ENCODE peak calls at places on chromosome 14, in six cellular contexts. B is trophoblast cell, I is H9, A is IMR-90, G is neuronal stem cell, H is H1. S is an unnamed sample.

GRCh38 chr14:38210168-38210567 is 2.5 kb downstream of the SSTR1 start:
- DNase-seq in B (no peak), I (no peak), A (peak), G (peak), H (no peak), S (peak)

GRCh38 chr14:20177433-20177974 is 13.2 kb upstream of the OR11G2 start:
- DNase-seq in B (no peak), I (no peak), A (no peak), G (no peak), H (no peak), S (no peak)

GRCh38 chr14:95770777-95771176 is 56.9 kb upstream of the TCL1A start:
- DNase-seq in B (no peak), I (no peak), A (no peak), G (no peak), H (no peak), S (no peak)

GRCh38 chr14:99512571-99513182 is 31.5 kb downstream of the CCNK start:
- DNase-seq in B (no peak), I (no peak), A (no peak), G (no peak), H (no peak), S (no peak)

GRCh38 chr14:91311284-91311662 is 66.8 kb upstream of the GPR68 start:
- DNase-seq in B (no peak), I (no peak), A (no peak), G (no peak), H (no peak), S (no peak)

GRCh38 chr14:103543721-103544626 is 15.0 kb downstream of the TRMT61A start:
- DNase-seq in B (no peak), I (no peak), A (no peak), G (no peak), H (peak), S (no peak)

GRCh38 chr14:101876539-101876938 is 87.8 kb upstream of the DYNC1H1 start:
- DNase-seq in B (peak), I (no peak), A (peak), G (no peak), H (no peak), S (peak)

GRCh38 chr14:76761198-76761848 is at the start of gene VASH1:
- DNase-seq in B (peak), I (peak), A (peak), G (no peak), H (peak), S (peak)

GRCh38 chr14:91337699-91338335 is 79.8 kb downstream of the CCDC88C start:
- DNase-seq in B (no peak), I (no peak), A (no peak), G (no peak), H (no peak), S (no peak)

GRCh38 chr14:56297449-56297848 is 179.2 kb downstream of the PELI2 start:
- DNase-seq in B (no peak), I (no peak), A (no peak), G (no peak), H (no peak), S (no peak)

GRCh38 chr14:74491952-74492351 is 1.2 kb downstream of the NPC2 start:
- DNase-seq in B (peak), I (no peak), A (peak), G (no peak), H (no peak), S (peak)

GRCh38 chr14:95494456-95494855 is 22.0 kb downstream of the SYNE3 start:
- DNase-seq in B (peak), I (no peak), A (no peak), G (no peak), H (no peak), S (no peak)

GRCh38 chr14:81453166-81453766 is 53.1 kb upstream of the STON2 start:
- DNase-seq in B (peak), I (peak), A (peak), G (peak), H (peak), S (peak)

GRCh38 chr14:77864085-77864484 is 64.2 kb downstream of the ADCK1 start:
- DNase-seq in B (no peak), I (no peak), A (no peak), G (no peak), H (no peak), S (no peak)

GRCh38 chr14:97692084-97692483 is 894.9 kb downstream of the VRK1 start:
- DNase-seq in B (peak), I (no peak), A (no peak), G (no peak), H (no peak), S (no peak)

GRCh38 chr14:103382375-103382774 is 2.8 kb upstream of the MARK3 start:
- DNase-seq in B (peak), I (no peak), A (peak), G (no peak), H (no peak), S (peak)

GRCh38 chr14:61649283-61649682 is 46.0 kb upstream of the HIF1A start:
- DNase-seq in B (no peak), I (no peak), A (no peak), G (no peak), H (no peak), S (no peak)

GRCh38 chr14:65847065-65847847 is 434.7 kb downstream of the FUT8 start:
- DNase-seq in B (no peak), I (no peak), A (no peak), G (no peak), H (no peak), S (no peak)

GRCh38 chr14:31411218-31411727 is 9.1 kb downstream of the HEATR5A start:
- DNase-seq in B (no peak), I (no peak), A (peak), G (no peak), H (no peak), S (peak)

GRCh38 chr14:32078794-32079663 is 1.9 kb downstream of the ARHGAP5 start:
- DNase-seq in B (peak), I (no peak), A (peak), G (no peak), H (no peak), S (peak)

GRCh38 chr14:70821916-70822705 is 12.8 kb upstream of the MAP3K9 start:
- DNase-seq in B (peak), I (peak), A (peak), G (peak), H (peak), S (peak)

GRCh38 chr14:99410019-99410418 is 70.6 kb downstream of the SETD3 start:
- DNase-seq in B (no peak), I (no peak), A (no peak), G (no peak), H (no peak), S (no peak)

GRCh38 chr14:73238262-73238852 is 1.1 kb downstream of the PAPLN start:
- DNase-seq in B (no peak), I (no peak), A (peak), G (no peak), H (no peak), S (peak)

GRCh38 chr14:24710403-24711063 is 76.5 kb upstream of the GZMB start:
- DNase-seq in B (peak), I (peak), A (peak), G (peak), H (peak), S (peak)

GRCh38 chr14:95227279-95227860 is 70.0 kb upstream of the DICER1 start:
- DNase-seq in B (no peak), I (no peak), A (peak), G (no peak), H (no peak), S (no peak)

GRCh38 chr14:35384386-35385041 is 20.0 kb downstream of the NFKBIA start:
- DNase-seq in B (no peak), I (no peak), A (peak), G (no peak), H (no peak), S (peak)

GRCh38 chr14:26415618-26416123 is 182.2 kb downstream of the NOVA1 start:
- DNase-seq in B (no peak), I (no peak), A (no peak), G (no peak), H (no peak), S (no peak)
- H2BK5ac ChIP-seq in B (no peak), I (no peak), A (no peak), G (no peak), H (no peak), S (no peak)

GRCh38 chr14:68284333-68284732 is 464.8 kb downstream of the RAD51B start:
- DNase-seq in B (no peak), I (no peak), A (no peak), G (no peak), H (no peak), S (no peak)
- H3K4me2 ChIP-seq in B (no peak), I (no peak), A (no peak), G (no peak), H (no peak), S (no peak)

GRCh38 chr14:90091393-90091792 is 29.6 kb downstream of the KCNK13 start:
- DNase-seq in B (no peak), I (no peak), A (peak), G (no peak), H (no peak), S (no peak)
- H3K14ac ChIP-seq in B (no peak), I (no peak), A (no peak), G (no peak), H (no peak), S (no peak)

GRCh38 chr14:53358166-53358565 is 205.0 kb upstream of the DDHD1 start:
- DNase-seq in B (no peak), I (no peak), A (no peak), G (no peak), H (no peak), S (no peak)

GRCh38 chr14:53356361-53357150 is 203.4 kb upstream of the DDHD1 start:
- DNase-seq in B (peak), I (peak), A (peak), G (no peak), H (no peak), S (peak)

GRCh38 chr14:53354331-53354730 is 201.2 kb upstream of the DDHD1 start:
- DNase-seq in B (no peak), I (no peak), A (no peak), G (no peak), H (no peak), S (no peak)

GRCh38 chr14:53360821-53361220 is 207.7 kb upstream of the DDHD1 start:
- DNase-seq in B (no peak), I (no peak), A (no peak), G (no peak), H (no peak), S (no peak)

DNA sequence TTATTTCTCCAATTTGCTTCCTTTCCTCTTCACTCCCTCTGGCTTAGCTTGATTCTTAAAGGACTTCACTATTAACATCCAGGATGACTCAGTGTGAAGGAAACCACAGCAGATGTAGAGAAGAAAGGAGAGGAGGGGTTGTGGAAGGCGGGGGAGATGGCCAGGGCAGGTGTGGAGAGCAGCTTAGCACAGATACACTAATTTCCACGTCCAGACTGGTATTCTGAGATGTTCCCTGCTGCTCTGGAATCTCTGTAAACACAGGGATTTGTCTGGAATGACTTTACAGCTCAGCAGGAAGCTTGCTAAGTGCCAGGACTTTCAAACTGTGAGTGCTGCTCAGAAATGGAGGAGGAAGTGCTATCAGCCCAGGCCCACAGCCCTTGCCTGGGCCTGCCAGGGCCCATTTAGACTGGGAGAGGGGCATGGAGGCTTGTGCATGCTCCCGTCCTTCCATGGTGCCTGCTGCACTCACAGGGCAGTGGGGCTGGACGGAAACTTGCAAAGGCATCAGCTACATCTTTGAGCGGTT is 202.5 kb upstream of the DDHD1 start:
- DNase-seq in B (no peak), I (peak), A (peak), G (peak), H (peak), S (peak)
- H2BK5ac ChIP-seq in B (no peak), I (no peak), A (no peak), G (no peak), H (peak), S (peak)

DNA sequence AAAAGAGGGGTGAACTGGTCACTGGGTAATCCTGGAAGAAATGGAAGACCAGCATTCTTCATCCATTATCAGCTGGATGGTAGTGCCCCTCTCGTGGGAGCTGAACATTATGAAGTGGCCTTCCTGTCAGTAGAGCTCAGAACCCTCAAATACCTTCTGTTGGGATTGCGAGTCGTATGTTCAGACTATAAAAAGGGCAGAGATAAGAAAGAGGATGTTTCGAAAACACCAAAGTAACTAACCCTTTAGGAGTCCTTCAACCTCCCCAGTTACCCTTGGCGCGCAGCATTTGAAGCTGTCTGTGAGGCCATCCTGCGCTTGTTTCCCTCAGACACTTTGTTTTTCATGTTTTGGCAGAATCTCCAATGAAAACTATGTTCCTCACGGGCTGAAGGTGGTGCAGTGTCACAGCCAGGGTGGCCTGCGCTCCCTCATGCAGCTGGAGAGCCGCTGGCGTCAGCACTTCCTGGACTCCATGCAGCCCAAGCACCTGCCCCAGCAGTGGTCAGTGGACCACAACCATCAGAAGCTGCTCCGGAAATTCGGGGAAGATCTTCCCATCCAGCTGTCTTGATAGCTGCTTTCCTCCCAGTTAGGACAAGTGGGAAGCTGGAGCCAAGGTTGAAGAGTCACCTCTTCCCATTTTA is 19.3 kb upstream of the GALNT16 start:
- DNase-seq in B (no peak), I (no peak), A (no peak), G (no peak), H (no peak), S (no peak)
- H3K4me2 ChIP-seq in B (no peak), I (no peak), A (no peak), G (no peak), H (no peak), S (no peak)

GRCh38 chr14:100714205-100714781 is 12.4 kb upstream of the DLK1 start:
- DNase-seq in B (no peak), I (no peak), A (no peak), G (no peak), H (no peak), S (no peak)
- H3K14ac ChIP-seq in B (no peak), I (no peak), A (no peak), G (no peak), H (no peak), S (peak)

GRCh38 chr14:86050072-86050683 is 520.2 kb downstream of the FLRT2 start:
- DNase-seq in B (no peak), I (no peak), A (no peak), G (no peak), H (no peak), S (no peak)
- H2BK5ac ChIP-seq in B (no peak), I (no peak), A (no peak), G (no peak), H (no peak), S (no peak)

S was measured in mesenchymal stem cell.